ENCODE peak calls at places on chromosomes 5 and 9, in nine cellular contexts. D, E, K, J, T, L, C, M and R are unnamed samples.
A peak's percentile ranks its signal among the peaks of the same experiment; 100 is the strongest.

GRCh38 chr5:181215997-181216982 is 6.8 kb upstream of the TRIM41 start:
- DNase-seq in D (peak; percentile 79), C (no peak), M (no peak), E (no peak), K (peak; percentile 51), L (no peak), T (peak; percentile 34), J (peak; percentile 50), R (no peak)

GRCh38 chr9:135567311-135567710 is 5.8 kb downstream of the PAEP start:
- DNase-seq in J (no peak), D (no peak), T (no peak), K (no peak), E (no peak), L (no peak), M (no peak), C (no peak), R (no peak)

GRCh38 chr9:124511426-124511840 is 4.2 kb upstream of the NR5A1 start:
- DNase-seq in L (no peak), M (no peak), T (no peak), C (no peak), D (no peak), K (no peak), J (no peak), E (no peak), R (no peak)

GRCh38 chr5:136174021-136174659 is 18.8 kb downstream of the SMIM32 start:
- DNase-seq in M (peak; percentile 81), J (no peak), C (peak; percentile 32), D (peak; percentile 73), T (peak; percentile 13), K (no peak), L (no peak), E (no peak), R (no peak)

GRCh38 chr5:34496258-34496657 is 159.9 kb upstream of the RAI14 start:
- DNase-seq in C (no peak), L (no peak), E (no peak), M (no peak), T (no peak), K (no peak), J (no peak), D (peak; percentile 45), R (no peak)

GRCh38 chr9:131959056-131959455 is 120.6 kb downstream of the MED27 start:
- DNase-seq in T (no peak), L (no peak), J (no peak), E (no peak), D (no peak), M (no peak), K (no peak), C (no peak), R (no peak)

GRCh38 chr9:70229579-70229978 is 29.2 kb upstream of the SMC5 start:
- DNase-seq in J (no peak), T (no peak), D (peak; percentile 61), E (no peak), C (no peak), M (peak; percentile 48), L (no peak), K (no peak), R (no peak)

GRCh38 chr5:78837836-78838235 is 147.3 kb downstream of the ARSB start:
- DNase-seq in C (no peak), D (no peak), E (no peak), J (no peak), K (no peak), L (no peak), M (no peak), T (no peak), R (no peak)

GRCh38 chr9:38620483-38621433 is at the start of gene ANKRD18A:
- DNase-seq in D (peak; percentile 40), M (peak; percentile 54), K (no peak), T (peak; percentile 52), J (no peak), C (peak; percentile 29), L (peak; percentile 92), E (no peak), R (peak; percentile 95)

GRCh38 chr9:78133751-78134150 is 102.1 kb upstream of the CEP78 start:
- DNase-seq in C (no peak), J (no peak), E (no peak), T (no peak), K (no peak), D (no peak), M (no peak), L (no peak), R (no peak)

GRCh38 chr5:83096660-83097334 is 19.4 kb downstream of the XRCC4 start:
- DNase-seq in T (no peak), D (peak; percentile 24), J (no peak), E (no peak), L (no peak), C (no peak), K (no peak), M (peak; percentile 23), R (no peak)

GRCh38 chr5:59193616-59194319 is 610.9 kb downstream of the RAB3C start:
- DNase-seq in L (no peak), E (no peak), K (no peak), C (no peak), J (no peak), M (peak; percentile 92), D (peak; percentile 97), T (no peak), R (no peak)

GRCh38 chr9:94680621-94681020 is 41.3 kb upstream of the FBP1 start:
- DNase-seq in T (no peak), M (no peak), J (no peak), C (no peak), E (no peak), D (no peak), L (no peak), K (no peak), R (no peak)

GRCh38 chr5:67093259-67093658 is 103.3 kb downstream of the CD180 start:
- DNase-seq in D (peak; percentile 8), J (no peak), M (peak; percentile 15), E (no peak), T (no peak), C (no peak), K (no peak), L (no peak), R (no peak)

GRCh38 chr5:107799306-107799705 is 128.6 kb upstream of the EFNA5 start:
- DNase-seq in K (no peak), M (no peak), J (no peak), T (no peak), L (no peak), C (no peak), D (no peak), E (no peak), R (no peak)

GRCh38 chr9:35703906-35704672 is 14.4 kb upstream of the TPM2 start:
- DNase-seq in T (no peak), J (no peak), M (no peak), C (no peak), E (no peak), D (no peak), K (no peak), L (no peak), R (no peak)

GRCh38 chr5:79935992-79936643 is 54.9 kb downstream of the MTX3 start:
- DNase-seq in T (no peak), J (no peak), E (peak; percentile 56), K (no peak), M (peak; percentile 27), C (no peak), D (peak; percentile 72), L (no peak), R (no peak)

GRCh38 chr5:161530700-161531099 is 15.8 kb downstream of the GABRB2 start:
- DNase-seq in L (no peak), C (no peak), M (no peak), J (no peak), T (no peak), D (no peak), E (no peak), K (no peak), R (no peak)

GRCh38 chr5:161535762-161536161 is 10.8 kb downstream of the GABRB2 start:
- DNase-seq in J (no peak), C (no peak), T (no peak), M (no peak), E (no peak), D (no peak), K (no peak), L (no peak), R (no peak)
- TF ChIP-seq CTCF in J (no peak), C (no peak), T (no peak), M (no peak), E (no peak), D (no peak), K (peak; percentile 35), L (no peak), R (no peak)

GRCh38 chr9:112750111-112750766 is at the start of gene SNX30:
- DNase-seq in K (peak; percentile 82), J (peak; percentile 81), E (peak; percentile 90), C (peak; percentile 57), M (peak; percentile 94), T (peak; percentile 90), D (peak; percentile 81), L (peak; percentile 92), R (peak; percentile 96)
- TF ChIP-seq CTCF in K (no peak), J (no peak), E (peak; percentile 21), C (peak; percentile 16), M (no peak), T (no peak), D (no peak), L (no peak), R (no peak)

DNA sequence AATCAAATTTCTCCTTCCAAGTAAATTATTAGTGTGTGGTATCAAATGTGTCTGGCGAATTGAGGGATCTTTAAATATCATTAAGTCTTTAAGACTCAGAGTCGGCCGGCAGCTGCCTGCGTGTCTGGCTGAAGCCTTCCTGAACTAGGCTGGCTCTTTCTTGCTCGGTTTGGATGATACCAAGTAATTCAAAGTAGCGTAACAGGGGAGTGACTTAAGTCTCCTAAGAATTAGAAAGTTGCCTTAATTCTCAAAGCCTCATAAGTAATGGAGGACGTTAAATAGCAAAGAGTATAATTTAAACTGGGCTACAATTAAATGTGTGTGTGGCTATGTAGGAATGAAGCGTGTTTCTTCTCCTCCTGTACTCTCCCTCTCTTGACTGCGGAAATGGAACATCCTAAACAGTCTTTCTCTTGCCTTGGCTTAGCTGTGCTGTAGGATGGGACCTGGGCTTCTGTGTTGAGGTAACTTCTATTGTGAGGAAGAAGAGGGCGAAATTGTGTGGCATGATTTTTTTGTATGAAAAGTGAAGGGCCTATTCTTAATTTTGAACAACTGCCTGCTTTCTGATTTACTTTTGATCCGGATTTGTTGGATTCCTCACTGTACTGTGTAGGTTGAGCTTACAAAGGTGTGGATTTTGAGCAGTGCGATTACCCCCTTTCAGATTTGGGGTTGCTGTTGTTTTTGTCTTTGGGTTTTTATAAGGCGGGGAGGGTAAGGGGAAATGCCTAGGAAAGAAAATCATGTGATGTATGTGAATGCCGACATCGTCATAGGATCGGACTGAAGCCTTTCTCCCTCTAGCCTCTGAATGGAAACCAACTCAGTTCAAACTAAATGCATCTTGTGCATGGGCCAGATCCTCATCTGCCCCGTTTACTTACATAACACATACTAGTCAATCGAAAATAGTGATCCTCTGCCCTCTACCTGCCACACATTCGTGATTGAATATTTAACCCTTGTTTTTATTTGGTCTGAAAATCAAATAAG is 29.9 kb downstream of the CPEB4 start:
- DNase-seq in M (peak; percentile 91), E (peak; percentile 71), K (peak; percentile 67), L (peak; percentile 54), D (peak; percentile 87), T (peak; percentile 80), C (peak; percentile 74), J (peak; percentile 75), R (no peak)
- TF ChIP-seq CTCF in M (no peak), E (no peak), K (no peak), L (no peak), D (no peak), T (no peak), C (no peak), J (no peak), R (no peak)

DNA sequence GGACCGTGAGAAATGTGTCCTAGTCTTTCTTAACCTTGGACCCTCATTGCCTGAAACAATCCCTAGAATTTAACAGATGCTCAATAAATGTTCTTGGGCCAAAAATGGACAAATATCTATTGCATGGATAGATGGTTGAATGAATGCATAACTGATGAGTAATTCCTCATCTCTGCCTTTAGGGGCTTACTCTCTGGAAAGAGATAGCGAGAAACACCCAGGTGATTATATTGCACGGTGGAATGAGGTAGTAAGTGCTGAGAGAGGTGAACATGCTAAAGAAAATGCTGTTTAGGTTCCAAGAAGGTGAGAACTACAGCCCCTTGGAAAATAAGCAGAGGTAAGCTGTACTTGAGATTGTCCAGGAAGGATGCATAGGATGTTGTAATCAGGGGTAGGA is 426.4 kb downstream of the ARHGEF28 start:
- DNase-seq in E (no peak), K (no peak), J (no peak), C (no peak), D (no peak), M (no peak), L (no peak), T (no peak), R (no peak)
- TF ChIP-seq CTCF in E (no peak), K (no peak), J (no peak), C (no peak), D (no peak), M (peak; percentile 1), L (no peak), T (no peak), R (no peak)